ENCODE peak calls at places on chromosome 12, in seven cellular contexts. T is ovary, P is A549, A is transverse colon, V is suprapubic skin, F is esophagus muscularis mucosa, U is sigmoid colon. D is an unnamed sample.

GRCh38 chr12:8078400-8078799 is 3.7 kb upstream of the NECAP1 start:
- DNase-seq in P (peak), U (no peak), T (peak), V (no peak), F (no peak), A (peak), D (no peak)

GRCh38 chr12:28586481-28586880 is 396.2 kb downstream of the CCDC91 start:
- DNase-seq in A (no peak), F (no peak), V (no peak), P (no peak), T (no peak), U (no peak), D (no peak)

GRCh38 chr12:12010277-12011031 is 60.3 kb upstream of the BCL2L14 start:
- DNase-seq in A (peak), V (no peak), T (no peak), U (peak), F (no peak), P (no peak), D (peak)

GRCh38 chr12:12645485-12645884 is 33.8 kb downstream of the CREBL2 start:
- DNase-seq in T (no peak), P (peak), A (peak), U (no peak), F (no peak), V (no peak), D (no peak)

GRCh38 chr12:96020314-96021003 is 14.9 kb downstream of the LTA4H start:
- DNase-seq in A (no peak), V (no peak), U (no peak), P (no peak), T (no peak), F (no peak), D (no peak)

GRCh38 chr12:123049398-123050250 is 69.1 kb downstream of the ARL6IP4 start:
- DNase-seq in V (no peak), T (no peak), A (no peak), P (no peak), F (no peak), U (no peak), D (no peak)

GRCh38 chr12:118680361-118680963 is 300.9 kb upstream of the SRRM4 start:
- DNase-seq in V (no peak), A (peak), T (no peak), F (no peak), U (no peak), P (peak), D (peak)

GRCh38 chr12:32051511-32052299 is 54.9 kb upstream of the BICD1 start:
- DNase-seq in V (no peak), F (no peak), P (peak), T (no peak), U (no peak), A (no peak), D (no peak)

GRCh38 chr12:117394491-117394890 is 33.1 kb upstream of the NOS1 start:
- DNase-seq in F (no peak), A (no peak), T (no peak), U (no peak), P (no peak), V (no peak), D (no peak)

GRCh38 chr12:4152145-4152795 is 121.3 kb upstream of the CCND2 start:
- DNase-seq in F (no peak), U (no peak), P (no peak), T (no peak), V (no peak), A (no peak), D (no peak)

GRCh38 chr12:6964605-6965025 is 5.8 kb downstream of the PHB2 start:
- DNase-seq in A (no peak), U (peak), P (no peak), F (no peak), T (peak), V (no peak), D (no peak)
- TF ChIP-seq EP300 in A (no peak), U (no peak), P (no peak), F (no peak), T (no peak), V (no peak), D (no peak)

GRCh38 chr12:94230357-94230905 is 82.1 kb downstream of the PLXNC1 start:
- DNase-seq in P (no peak), A (no peak), F (peak), T (no peak), U (no peak), V (no peak), D (no peak)
- TF ChIP-seq EP300 in P (no peak), A (no peak), F (no peak), T (no peak), U (no peak), V (no peak), D (no peak)

DNA sequence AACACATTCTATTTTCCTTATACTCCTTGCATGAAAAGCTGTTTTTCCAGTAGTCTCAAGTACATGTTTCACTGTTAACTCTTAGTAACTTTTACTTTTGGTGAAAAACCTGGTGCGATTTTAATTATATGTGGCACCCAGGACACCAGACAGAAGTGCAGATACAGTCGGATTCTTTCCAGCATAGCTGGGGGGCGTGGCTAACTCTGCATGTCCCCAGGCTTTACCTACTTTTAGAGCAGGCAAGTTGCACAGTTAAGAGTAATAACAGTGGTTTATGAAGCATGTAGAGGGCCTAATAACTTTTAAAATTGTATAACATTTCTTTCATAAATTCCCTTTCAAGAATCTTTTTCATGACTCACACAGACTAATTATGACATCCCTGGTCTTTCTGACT is 70.7 kb downstream of the HSD17B6 start:
- DNase-seq in F (no peak), T (no peak), P (no peak), A (no peak), V (no peak), U (no peak), D (no peak)
- TF ChIP-seq EP300 in F (no peak), T (no peak), P (no peak), A (no peak), V (no peak), U (no peak), D (no peak)

DNA sequence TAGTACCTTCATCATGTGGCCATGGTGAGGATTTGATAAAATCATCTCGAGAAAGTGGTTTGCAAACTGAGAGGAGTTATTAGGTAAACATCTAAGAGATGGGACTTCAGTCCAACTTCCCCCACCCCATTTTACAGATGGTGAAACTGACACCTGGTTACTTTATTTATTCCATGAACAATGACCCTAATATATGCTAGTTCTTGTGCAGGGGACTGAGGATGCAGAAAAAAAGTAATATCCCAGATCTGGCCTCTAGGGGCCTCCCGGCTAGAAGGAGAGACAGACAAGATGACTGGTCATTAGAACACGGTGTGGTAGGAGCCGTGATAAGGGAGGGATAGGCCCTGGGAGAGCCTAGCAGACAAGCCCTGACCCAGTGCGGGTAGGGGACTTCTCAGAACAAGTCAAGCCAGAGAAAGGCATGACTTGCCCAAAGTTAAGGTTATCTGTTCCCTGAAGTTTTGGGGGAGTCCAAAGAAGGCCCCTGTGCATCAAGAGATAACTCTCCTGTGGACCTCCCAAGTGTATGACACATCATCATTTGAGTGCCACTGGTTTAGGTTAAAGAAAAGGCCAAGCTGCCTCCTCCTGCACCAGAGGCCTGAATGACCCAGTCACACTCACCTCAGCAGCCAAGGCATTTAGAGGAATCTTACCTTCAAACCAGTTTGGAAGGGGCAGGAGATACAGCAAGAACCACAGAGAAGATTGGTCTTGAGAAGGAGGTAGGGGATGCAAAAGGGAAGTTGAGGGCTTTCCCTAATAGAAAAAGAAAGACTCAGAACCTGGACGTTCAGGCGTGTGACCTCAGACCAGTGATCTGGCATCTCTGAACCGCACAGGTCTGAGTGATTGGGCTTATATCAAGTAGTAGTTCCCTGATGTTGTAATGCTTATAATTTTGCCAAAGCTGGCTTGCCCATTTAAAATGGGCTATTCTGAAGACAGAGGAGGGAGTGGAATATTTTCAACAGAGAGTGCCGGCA is 1.6 kb downstream of the CMKLR1 start:
- DNase-seq in V (no peak), P (peak), U (no peak), T (no peak), A (no peak), F (no peak), D (peak)
- TF ChIP-seq EP300 in V (no peak), P (no peak), U (no peak), T (no peak), A (no peak), F (no peak), D (no peak)

D was measured in tibial nerve.